ENCODE peak calls at places on chromosomes 13 and 19, in nine cellular contexts. One of them, this sample, is unnamed.

GRCh38 chr19:50331187-50332013 is 2.2 kb upstream of the KCNC3 start:
- DNase-seq in pancreas: no peak
- DNase-seq in cardiac muscle cell: no peak
- DNase-seq in fibroblast of lung: no peak
- DNase-seq in substantia nigra: no peak
- DNase-seq in body of pancreas: no peak
- DNase-seq in RWPE1: no peak
- DNase-seq in left ventricle myocardium inferior: no peak
- DNase-seq in prostate gland: no peak
- DNase-seq in this sample: no peak

GRCh38 chr19:56611288-56611687 is 16.2 kb downstream of the ZNF71 start:
- DNase-seq in pancreas: no peak
- DNase-seq in cardiac muscle cell: no peak
- DNase-seq in fibroblast of lung: no peak
- DNase-seq in substantia nigra: no peak
- DNase-seq in body of pancreas: no peak
- DNase-seq in RWPE1: no peak
- DNase-seq in left ventricle myocardium inferior: no peak
- DNase-seq in prostate gland: no peak
- DNase-seq in this sample: no peak

GRCh38 chr19:56983148-56983547 is 136.6 kb upstream of the USP29 start:
- DNase-seq in pancreas: no peak
- DNase-seq in cardiac muscle cell: no peak
- DNase-seq in fibroblast of lung: no peak
- DNase-seq in substantia nigra: no peak
- DNase-seq in body of pancreas: no peak
- DNase-seq in RWPE1: no peak
- DNase-seq in left ventricle myocardium inferior: no peak
- DNase-seq in prostate gland: no peak
- DNase-seq in this sample: no peak

GRCh38 chr19:53511933-53512374 is 26.0 kb upstream of the ZNF331 start:
- DNase-seq in pancreas: peak
- DNase-seq in cardiac muscle cell: peak
- DNase-seq in fibroblast of lung: peak
- DNase-seq in substantia nigra: no peak
- DNase-seq in body of pancreas: peak
- DNase-seq in RWPE1: peak
- DNase-seq in left ventricle myocardium inferior: peak
- DNase-seq in prostate gland: peak
- DNase-seq in this sample: peak

GRCh38 chr19:53507523-53508442 is 30.2 kb upstream of the ZNF331 start:
- DNase-seq in pancreas: no peak
- DNase-seq in cardiac muscle cell: no peak
- DNase-seq in fibroblast of lung: peak
- DNase-seq in substantia nigra: no peak
- DNase-seq in body of pancreas: no peak
- DNase-seq in RWPE1: no peak
- DNase-seq in left ventricle myocardium inferior: no peak
- DNase-seq in prostate gland: no peak
- DNase-seq in this sample: no peak

GRCh38 chr19:55175117-55175867 is 4.8 kb downstream of the SYT5 start:
- DNase-seq in pancreas: no peak
- DNase-seq in cardiac muscle cell: no peak
- DNase-seq in fibroblast of lung: no peak
- DNase-seq in substantia nigra: no peak
- DNase-seq in body of pancreas: no peak
- DNase-seq in RWPE1: no peak
- DNase-seq in left ventricle myocardium inferior: no peak
- DNase-seq in prostate gland: no peak
- DNase-seq in this sample: no peak

GRCh38 chr13:42762251-42762650 is 19.1 kb upstream of the FAM216B start:
- DNase-seq in pancreas: no peak
- DNase-seq in cardiac muscle cell: no peak
- DNase-seq in fibroblast of lung: no peak
- DNase-seq in substantia nigra: no peak
- DNase-seq in body of pancreas: no peak
- DNase-seq in RWPE1: peak
- DNase-seq in left ventricle myocardium inferior: no peak
- DNase-seq in prostate gland: no peak
- DNase-seq in this sample: peak

GRCh38 chr13:39364797-39365468 is 238.1 kb downstream of the LHFPL6 start:
- DNase-seq in pancreas: no peak
- DNase-seq in cardiac muscle cell: peak
- DNase-seq in fibroblast of lung: no peak
- DNase-seq in substantia nigra: no peak
- DNase-seq in body of pancreas: no peak
- DNase-seq in RWPE1: peak
- DNase-seq in left ventricle myocardium inferior: no peak
- DNase-seq in prostate gland: no peak
- DNase-seq in this sample: peak

GRCh38 chr13:43572601-43573360 is 214.0 kb downstream of the ENOX1 start:
- DNase-seq in pancreas: no peak
- DNase-seq in cardiac muscle cell: no peak
- DNase-seq in fibroblast of lung: no peak
- DNase-seq in substantia nigra: no peak
- DNase-seq in body of pancreas: no peak
- DNase-seq in RWPE1: peak
- DNase-seq in left ventricle myocardium inferior: no peak
- DNase-seq in prostate gland: no peak
- DNase-seq in this sample: peak

GRCh38 chr13:70841240-70842061 is 733.2 kb upstream of the KLHL1 start:
- DNase-seq in pancreas: no peak
- DNase-seq in cardiac muscle cell: no peak
- DNase-seq in fibroblast of lung: no peak
- DNase-seq in substantia nigra: no peak
- DNase-seq in body of pancreas: no peak
- DNase-seq in RWPE1: no peak
- DNase-seq in left ventricle myocardium inferior: no peak
- DNase-seq in prostate gland: no peak
- DNase-seq in this sample: no peak

GRCh38 chr19:10113964-10114650 is 2.6 kb downstream of the P2RY11 start:
- DNase-seq in pancreas: no peak
- DNase-seq in cardiac muscle cell: no peak
- DNase-seq in fibroblast of lung: no peak
- DNase-seq in substantia nigra: no peak
- DNase-seq in body of pancreas: no peak
- DNase-seq in RWPE1: no peak
- DNase-seq in left ventricle myocardium inferior: no peak
- DNase-seq in prostate gland: no peak
- DNase-seq in this sample: no peak

GRCh38 chr19:10112037-10112751 is 701 bp downstream of the P2RY11 start:
- DNase-seq in pancreas: no peak
- DNase-seq in cardiac muscle cell: no peak
- DNase-seq in fibroblast of lung: no peak
- DNase-seq in substantia nigra: no peak
- DNase-seq in body of pancreas: no peak
- DNase-seq in RWPE1: no peak
- DNase-seq in left ventricle myocardium inferior: no peak
- DNase-seq in prostate gland: no peak
- DNase-seq in this sample: no peak

GRCh38 chr19:10114651-10115391 is 3.3 kb downstream of the P2RY11 start:
- DNase-seq in pancreas: peak
- DNase-seq in cardiac muscle cell: no peak
- DNase-seq in fibroblast of lung: no peak
- DNase-seq in substantia nigra: no peak
- DNase-seq in body of pancreas: no peak
- DNase-seq in RWPE1: no peak
- DNase-seq in left ventricle myocardium inferior: no peak
- DNase-seq in prostate gland: no peak
- DNase-seq in this sample: no peak

GRCh38 chr19:10112895-10113591 is 1.6 kb downstream of the P2RY11 start:
- DNase-seq in pancreas: peak
- DNase-seq in cardiac muscle cell: peak
- DNase-seq in fibroblast of lung: no peak
- DNase-seq in substantia nigra: no peak
- DNase-seq in body of pancreas: peak
- DNase-seq in RWPE1: no peak
- DNase-seq in left ventricle myocardium inferior: no peak
- DNase-seq in prostate gland: no peak
- DNase-seq in this sample: no peak

DNA sequence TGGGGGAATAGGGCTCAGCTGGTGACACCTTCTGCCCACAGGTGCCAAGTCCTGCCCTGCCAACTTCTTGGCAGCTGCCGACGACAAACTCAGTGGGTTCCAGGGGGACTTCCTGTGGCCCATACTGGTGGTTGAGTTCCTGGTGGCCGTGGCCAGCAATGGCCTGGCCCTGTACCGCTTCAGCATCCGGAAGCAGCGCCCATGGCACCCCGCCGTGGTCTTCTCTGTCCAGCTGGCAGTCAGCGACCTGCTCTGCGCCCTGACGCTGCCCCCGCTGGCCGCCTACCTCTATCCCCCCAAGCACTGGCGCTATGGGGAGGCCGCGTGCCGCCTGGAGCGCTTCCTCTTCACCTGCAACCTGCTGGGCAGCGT is 2.1 kb downstream of the P2RY11 start:
- DNase-seq in pancreas: peak
- DNase-seq in cardiac muscle cell: no peak
- DNase-seq in fibroblast of lung: no peak
- DNase-seq in substantia nigra: no peak
- DNase-seq in body of pancreas: no peak
- DNase-seq in RWPE1: no peak
- DNase-seq in left ventricle myocardium inferior: no peak
- DNase-seq in prostate gland: no peak
- DNase-seq in this sample: no peak
- H3K27ac ChIP-seq in pancreas: no peak
- H3K27ac ChIP-seq in cardiac muscle cell: peak
- H3K27ac ChIP-seq in fibroblast of lung: no peak
- H3K27ac ChIP-seq in substantia nigra: no peak
- H3K27ac ChIP-seq in body of pancreas: peak
- H3K27ac ChIP-seq in RWPE1: peak
- H3K27ac ChIP-seq in left ventricle myocardium inferior: peak
- H3K27ac ChIP-seq in prostate gland: no peak
- H3K27ac ChIP-seq in this sample: no peak

GRCh38 chr13:98918771-98919170 is 59.1 kb downstream of the DOCK9 start:
- DNase-seq in pancreas: no peak
- DNase-seq in cardiac muscle cell: no peak
- DNase-seq in fibroblast of lung: no peak
- DNase-seq in substantia nigra: no peak
- DNase-seq in body of pancreas: no peak
- DNase-seq in RWPE1: no peak
- DNase-seq in left ventricle myocardium inferior: no peak
- DNase-seq in prostate gland: no peak
- DNase-seq in this sample: no peak

GRCh38 chr13:98919566-98919965 is 58.3 kb downstream of the DOCK9 start:
- DNase-seq in pancreas: no peak
- DNase-seq in cardiac muscle cell: no peak
- DNase-seq in fibroblast of lung: no peak
- DNase-seq in substantia nigra: no peak
- DNase-seq in body of pancreas: no peak
- DNase-seq in RWPE1: no peak
- DNase-seq in left ventricle myocardium inferior: no peak
- DNase-seq in prostate gland: no peak
- DNase-seq in this sample: no peak

GRCh38 chr13:98922306-98922705 is 55.6 kb downstream of the DOCK9 start:
- DNase-seq in pancreas: no peak
- DNase-seq in cardiac muscle cell: no peak
- DNase-seq in fibroblast of lung: no peak
- DNase-seq in substantia nigra: no peak
- DNase-seq in body of pancreas: no peak
- DNase-seq in RWPE1: no peak
- DNase-seq in left ventricle myocardium inferior: no peak
- DNase-seq in prostate gland: no peak
- DNase-seq in this sample: no peak

GRCh38 chr13:98921786-98922185 is 56.1 kb downstream of the DOCK9 start:
- DNase-seq in pancreas: no peak
- DNase-seq in cardiac muscle cell: no peak
- DNase-seq in fibroblast of lung: no peak
- DNase-seq in substantia nigra: peak
- DNase-seq in body of pancreas: no peak
- DNase-seq in RWPE1: no peak
- DNase-seq in left ventricle myocardium inferior: no peak
- DNase-seq in prostate gland: no peak
- DNase-seq in this sample: no peak

GRCh38 chr13:98921015-98921414 is 56.8 kb downstream of the DOCK9 start:
- DNase-seq in pancreas: no peak
- DNase-seq in cardiac muscle cell: no peak
- DNase-seq in fibroblast of lung: no peak
- DNase-seq in substantia nigra: no peak
- DNase-seq in body of pancreas: no peak
- DNase-seq in RWPE1: no peak
- DNase-seq in left ventricle myocardium inferior: no peak
- DNase-seq in prostate gland: no peak
- DNase-seq in this sample: no peak
- H3K27ac ChIP-seq in pancreas: no peak
- H3K27ac ChIP-seq in cardiac muscle cell: no peak
- H3K27ac ChIP-seq in fibroblast of lung: no peak
- H3K27ac ChIP-seq in substantia nigra: peak
- H3K27ac ChIP-seq in body of pancreas: no peak
- H3K27ac ChIP-seq in RWPE1: no peak
- H3K27ac ChIP-seq in left ventricle myocardium inferior: peak
- H3K27ac ChIP-seq in prostate gland: no peak
- H3K27ac ChIP-seq in this sample: no peak

GRCh38 chr19:15297416-15298224 is 34.7 kb downstream of the BRD4 start:
- DNase-seq in pancreas: peak
- DNase-seq in cardiac muscle cell: no peak
- DNase-seq in fibroblast of lung: peak
- DNase-seq in substantia nigra: no peak
- DNase-seq in body of pancreas: peak
- DNase-seq in RWPE1: peak
- DNase-seq in left ventricle myocardium inferior: no peak
- DNase-seq in prostate gland: peak
- DNase-seq in this sample: no peak

GRCh38 chr19:15298847-15299567 is 33.3 kb downstream of the BRD4 start:
- DNase-seq in pancreas: no peak
- DNase-seq in cardiac muscle cell: no peak
- DNase-seq in fibroblast of lung: no peak
- DNase-seq in substantia nigra: no peak
- DNase-seq in body of pancreas: no peak
- DNase-seq in RWPE1: no peak
- DNase-seq in left ventricle myocardium inferior: no peak
- DNase-seq in prostate gland: no peak
- DNase-seq in this sample: no peak

GRCh38 chr19:15303105-15303780 is 29.1 kb downstream of the BRD4 start:
- DNase-seq in pancreas: no peak
- DNase-seq in cardiac muscle cell: no peak
- DNase-seq in fibroblast of lung: peak
- DNase-seq in substantia nigra: no peak
- DNase-seq in body of pancreas: no peak
- DNase-seq in RWPE1: no peak
- DNase-seq in left ventricle myocardium inferior: no peak
- DNase-seq in prostate gland: peak
- DNase-seq in this sample: no peak

GRCh38 chr19:15299568-15300409 is 32.5 kb downstream of the BRD4 start:
- DNase-seq in pancreas: no peak
- DNase-seq in cardiac muscle cell: no peak
- DNase-seq in fibroblast of lung: peak
- DNase-seq in substantia nigra: no peak
- DNase-seq in body of pancreas: no peak
- DNase-seq in RWPE1: no peak
- DNase-seq in left ventricle myocardium inferior: no peak
- DNase-seq in prostate gland: no peak
- DNase-seq in this sample: no peak

GRCh38 chr19:15300533-15301194 is 31.7 kb downstream of the BRD4 start:
- DNase-seq in pancreas: no peak
- DNase-seq in cardiac muscle cell: no peak
- DNase-seq in fibroblast of lung: peak
- DNase-seq in substantia nigra: no peak
- DNase-seq in body of pancreas: no peak
- DNase-seq in RWPE1: no peak
- DNase-seq in left ventricle myocardium inferior: no peak
- DNase-seq in prostate gland: no peak
- DNase-seq in this sample: no peak
- H3K27ac ChIP-seq in pancreas: no peak
- H3K27ac ChIP-seq in cardiac muscle cell: no peak
- H3K27ac ChIP-seq in fibroblast of lung: peak
- H3K27ac ChIP-seq in substantia nigra: no peak
- H3K27ac ChIP-seq in body of pancreas: no peak
- H3K27ac ChIP-seq in RWPE1: peak
- H3K27ac ChIP-seq in left ventricle myocardium inferior: no peak
- H3K27ac ChIP-seq in prostate gland: no peak
- H3K27ac ChIP-seq in this sample: peak

GRCh38 chr13:21583496-21583895 is 20.5 kb downstream of the MICU2 start:
- DNase-seq in pancreas: no peak
- DNase-seq in cardiac muscle cell: no peak
- DNase-seq in fibroblast of lung: peak
- DNase-seq in substantia nigra: no peak
- DNase-seq in body of pancreas: no peak
- DNase-seq in RWPE1: no peak
- DNase-seq in left ventricle myocardium inferior: no peak
- DNase-seq in prostate gland: no peak
- DNase-seq in this sample: no peak
- H3K27ac ChIP-seq in pancreas: no peak
- H3K27ac ChIP-seq in cardiac muscle cell: no peak
- H3K27ac ChIP-seq in fibroblast of lung: no peak
- H3K27ac ChIP-seq in substantia nigra: no peak
- H3K27ac ChIP-seq in body of pancreas: no peak
- H3K27ac ChIP-seq in RWPE1: no peak
- H3K27ac ChIP-seq in left ventricle myocardium inferior: no peak
- H3K27ac ChIP-seq in prostate gland: no peak
- H3K27ac ChIP-seq in this sample: no peak

This sample was measured in epithelial cell of prostate.